ENCODE peak calls at places on chromosomes 4 and X, in six cellular contexts. E, X, C, L, R and V are unnamed samples.
A peak's percentile ranks its signal among the peaks of the same experiment; 100 is the strongest.

GRCh38 chrX:122094611-122095010 is 1047.2 kb downstream of the GLUD2 start:
- DNase-seq in E (no peak), X (no peak), C (no peak), L (no peak), R (no peak), V (no peak)

GRCh38 chr4:164229255-164229654 is 524.7 kb upstream of the SMIM31 start:
- DNase-seq in E (no peak), X (no peak), C (no peak), L (no peak), R (no peak), V (no peak)

GRCh38 chr4:20378181-20378580 is 126.5 kb downstream of the SLIT2 start:
- DNase-seq in E (peak; percentile 33), X (no peak), C (no peak), L (no peak), R (no peak), V (no peak)

GRCh38 chrX:39759526-39760224 is 338.1 kb downstream of the BCOR start:
- DNase-seq in E (peak; percentile 78), X (peak; percentile 52), C (peak; percentile 53), L (no peak), R (no peak), V (peak; percentile 69)

GRCh38 chr4:41205854-41206460 is 8.4 kb downstream of the APBB2 start:
- DNase-seq in E (peak; percentile 29), X (no peak), C (no peak), L (no peak), R (no peak), V (no peak)

GRCh38 chr4:163164110-163164509 is 2.6 kb downstream of the NAF1 start:
- DNase-seq in E (no peak), X (no peak), C (no peak), L (no peak), R (no peak), V (no peak)

GRCh38 chr4:985123-985830 is 1.6 kb upstream of the IDUA start:
- DNase-seq in E (no peak), X (peak; percentile 80), C (peak; percentile 88), L (peak; percentile 84), R (no peak), V (no peak)

GRCh38 chrX:68114573-68115199 is 318.6 kb downstream of the OPHN1 start:
- DNase-seq in E (peak; percentile 16), X (no peak), C (no peak), L (no peak), R (no peak), V (no peak)

GRCh38 chr4:15479913-15480185 is 10.2 kb downstream of the CC2D2A start:
- DNase-seq in E (peak; percentile 91), X (no peak), C (no peak), L (no peak), R (no peak), V (no peak)

GRCh38 chrX:28847423-28847822 is 260.2 kb downstream of the IL1RAPL1 start:
- DNase-seq in E (peak; percentile 80), X (no peak), C (no peak), L (no peak), R (no peak), V (peak; percentile 64)

GRCh38 chr4:100386270-100386669 is 131.6 kb downstream of the EMCN start:
- DNase-seq in E (no peak), X (no peak), C (no peak), L (no peak), R (no peak), V (no peak)

GRCh38 chr4:106806158-106806797 is 229.8 kb downstream of the DKK2 start:
- DNase-seq in E (no peak), X (no peak), C (no peak), L (no peak), R (no peak), V (no peak)

GRCh38 chr4:2007804-2008670 is 737 bp downstream of the NELFA start:
- DNase-seq in E (peak; percentile 9), X (no peak), C (no peak), L (no peak), R (peak; percentile 71), V (no peak)

GRCh38 chrX:107731831-107732502 is 43.6 kb downstream of the TSC22D3 start:
- DNase-seq in E (peak; percentile 58), X (peak; percentile 81), C (peak; percentile 95), L (no peak), R (peak; percentile 85), V (peak; percentile 97)

GRCh38 chr4:142293536-142293935 is 552.6 kb downstream of the INPP4B start:
- DNase-seq in E (peak; percentile 80), X (no peak), C (no peak), L (no peak), R (no peak), V (no peak)

GRCh38 chr4:6806924-6807676 is 24.6 kb downstream of the KIAA0232 start:
- DNase-seq in E (peak; percentile 29), X (no peak), C (no peak), L (no peak), R (no peak), V (no peak)

GRCh38 chr4:101022151-101023024 is 324.9 kb downstream of the PPP3CA start:
- DNase-seq in E (peak; percentile 39), X (no peak), C (no peak), L (no peak), R (no peak), V (no peak)

GRCh38 chrX:638482-639131 is 8.0 kb downstream of the SHOX start:
- DNase-seq in E (no peak), X (peak; percentile 15), C (peak; percentile 11), L (no peak), R (no peak), V (peak; percentile 39)

GRCh38 chr4:182688081-182688480 is 229.1 kb downstream of the DCTD start:
- DNase-seq in E (no peak), X (no peak), C (no peak), L (no peak), R (no peak), V (no peak)

GRCh38 chr4:76948441-76949292 is 885 bp upstream of the SEPTIN11 start:
- DNase-seq in E (peak; percentile 76), X (peak; percentile 73), C (peak; percentile 64), L (peak; percentile 63), R (peak; percentile 88), V (peak; percentile 90)

GRCh38 chr4:138861130-138861529 is 154.5 kb upstream of the NOCT start:
- DNase-seq in E (peak; percentile 62), X (no peak), C (no peak), L (no peak), R (no peak), V (no peak)

GRCh38 chrX:139049455-139049854 is 337.9 kb upstream of the FGF13 start:
- DNase-seq in E (no peak), X (no peak), C (no peak), L (no peak), R (no peak), V (no peak)

GRCh38 chr4:109406337-109406931 is 27.2 kb upstream of the SEC24B start:
- DNase-seq in E (peak; percentile 71), X (no peak), C (no peak), L (no peak), R (no peak), V (no peak)

GRCh38 chr4:127000846-127001245 is 631.9 kb upstream of the INTU start:
- DNase-seq in E (no peak), X (no peak), C (no peak), L (no peak), R (no peak), V (no peak)

GRCh38 chr4:100087743-100088142 is 102.5 kb downstream of the DDIT4L start:
- DNase-seq in E (peak; percentile 10), X (no peak), C (no peak), L (no peak), R (no peak), V (no peak)

GRCh38 chrX:30161043-30161442 is 54.3 kb upstream of the MAGEB2 start:
- DNase-seq in E (peak; percentile 48), X (no peak), C (no peak), L (no peak), R (no peak), V (no peak)

GRCh38 chrX:39846460-39846859 is 251.3 kb downstream of the BCOR start:
- DNase-seq in E (no peak), X (no peak), C (no peak), L (no peak), R (no peak), V (no peak)

GRCh38 chrX:1484638-1485019 is 31.9 kb upstream of the ASMTL start:
- DNase-seq in E (no peak), X (no peak), C (no peak), L (no peak), R (no peak), V (no peak)

GRCh38 chrX:9619581-9619980 is 146.1 kb downstream of the GPR143 start:
- DNase-seq in E (no peak), X (no peak), C (no peak), L (no peak), R (no peak), V (no peak)

GRCh38 chr4:56976878-56977320 is 507 bp downstream of the NOA1 start:
- DNase-seq in E (no peak), X (peak; percentile 58), C (peak; percentile 80), L (peak; percentile 38), R (peak; percentile 69), V (peak; percentile 71)

GRCh38 chr4:114815760-114816159 is 217.2 kb downstream of the UGT8 start:
- DNase-seq in E (no peak), X (no peak), C (no peak), L (no peak), R (no peak), V (no peak)
- TF ChIP-seq POLR2A in E (no peak), X (no peak), C (no peak), L (no peak), R (no peak), V (no peak)

GRCh38 chr4:72942565-72942964 is 127.0 kb downstream of the COX18 start:
- DNase-seq in E (no peak), X (no peak), C (no peak), L (no peak), R (no peak), V (no peak)
- H3K9me3 ChIP-seq in E (no peaks in the 10 kb centered on the region), X (peaks cover 6% of the 10 kb centered on the region), C (no peaks in the 10 kb centered on the region), L (no peaks in the 10 kb centered on the region), R (no peaks in the 10 kb centered on the region), V (no peaks in the 10 kb centered on the region)

GRCh38 chr4:3183008-3183407 is 66.0 kb upstream of the MSANTD1 start:
- DNase-seq in E (no peak), X (no peak), C (no peak), L (no peak), R (no peak), V (no peak)

GRCh38 chr4:3178351-3178750 is 70.6 kb upstream of the MSANTD1 start:
- DNase-seq in E (no peak), X (no peak), C (no peak), L (no peak), R (no peak), V (no peak)

GRCh38 chr4:3176625-3177229 is 72.2 kb upstream of the MSANTD1 start:
- DNase-seq in E (no peak), X (no peak), C (no peak), L (no peak), R (no peak), V (no peak)

GRCh38 chr4:3177905-3178304 is 71.1 kb upstream of the MSANTD1 start:
- DNase-seq in E (no peak), X (no peak), C (no peak), L (no peak), R (no peak), V (no peak)

GRCh38 chr4:3179126-3179706 is 69.7 kb upstream of the MSANTD1 start:
- DNase-seq in E (peak; percentile 41), X (no peak), C (peak; percentile 29), L (no peak), R (no peak), V (no peak)
- TF ChIP-seq POLR2A in E (no peak), X (no peak), C (no peak), L (no peak), R (no peak), V (no peak)

GRCh38 chrX:19245711-19246269 is 97.9 kb upstream of the PDHA1 start:
- DNase-seq in E (no peak), X (no peak), C (no peak), L (no peak), R (no peak), V (no peak)
- H3K9me3 ChIP-seq in E (no peaks in the 10 kb centered on the region), X (no peaks in the 10 kb centered on the region), C (peaks cover 15% of the 10 kb centered on the region), L (no peaks in the 10 kb centered on the region), R (no peaks in the 10 kb centered on the region), V (no peaks in the 10 kb centered on the region)

GRCh38 chr4:73103799-73104503 is 34.4 kb upstream of the COX18 start:
- DNase-seq in E (peak; percentile 32), X (no peak), C (no peak), L (no peak), R (no peak), V (no peak)
- TF ChIP-seq POLR2A in E (no peak), X (no peak), C (no peak), L (no peak), R (no peak), V (no peak)